ENCODE peak calls at places on chromosomes 16 and 17, in nine cellular contexts. X, A, Z, V, R, I, F, G and D are unnamed samples.

GRCh38 chr16:14286381-14287230 is 215.5 kb downstream of the MRTFB start:
- DNase-seq in X (no peak), A (no peak), Z (no peak), V (peak), R (peak), I (no peak), F (no peak), G (no peak), D (no peak)

GRCh38 chr17:6408271-6408670 is 26.6 kb downstream of the AIPL1 start:
- DNase-seq in X (no peak), A (no peak), Z (no peak), V (no peak), R (no peak), I (no peak), F (no peak), G (no peak), D (no peak)

GRCh38 chr17:20092292-20092867 is 83.2 kb downstream of the SPECC1 start:
- DNase-seq in X (peak), A (no peak), Z (no peak), V (no peak), R (no peak), I (no peak), F (no peak), G (no peak), D (no peak)

GRCh38 chr17:38994026-38994425 is 26.8 kb upstream of the FBXO47 start:
- DNase-seq in X (no peak), A (no peak), Z (no peak), V (no peak), R (no peak), I (no peak), F (no peak), G (peak), D (no peak)

GRCh38 chr17:6567528-6568185 is 11.3 kb upstream of the PITPNM3 start:
- DNase-seq in X (no peak), A (no peak), Z (no peak), V (no peak), R (no peak), I (no peak), F (peak), G (no peak), D (no peak)

GRCh38 chr16:66913711-66914110 is 5.0 kb downstream of the CDH16 start:
- DNase-seq in X (no peak), A (no peak), Z (no peak), V (no peak), R (no peak), I (no peak), F (no peak), G (no peak), D (no peak)

GRCh38 chr17:77579131-77579530 is 379.4 kb upstream of the TNRC6C start:
- DNase-seq in X (no peak), A (no peak), Z (no peak), V (no peak), R (no peak), I (no peak), F (no peak), G (no peak), D (no peak)

GRCh38 chr16:74724820-74725549 is 24.3 kb upstream of the MLKL start:
- DNase-seq in X (no peak), A (no peak), Z (no peak), V (no peak), R (no peak), I (no peak), F (no peak), G (no peak), D (no peak)

GRCh38 chr17:29835438-29836351 is 94.3 kb downstream of the SSH2 start:
- DNase-seq in X (no peak), A (no peak), Z (no peak), V (peak), R (no peak), I (no peak), F (peak), G (no peak), D (no peak)

GRCh38 chr16:66594739-66595138 is 9.8 kb upstream of the CMTM3 start:
- DNase-seq in X (no peak), A (no peak), Z (no peak), V (no peak), R (no peak), I (no peak), F (no peak), G (no peak), D (no peak)

GRCh38 chr17:73187203-73187769 is 5.6 kb upstream of the COG1 start:
- DNase-seq in X (no peak), A (no peak), Z (no peak), V (peak), R (no peak), I (no peak), F (peak), G (peak), D (no peak)

GRCh38 chr17:72751746-72752145 is 340.7 kb downstream of the SLC39A11 start:
- DNase-seq in X (no peak), A (no peak), Z (no peak), V (no peak), R (no peak), I (no peak), F (no peak), G (no peak), D (no peak)

GRCh38 chr17:20026960-20027359 is 17.8 kb downstream of the SPECC1 start:
- DNase-seq in X (no peak), A (no peak), Z (no peak), V (no peak), R (no peak), I (no peak), F (no peak), G (no peak), D (no peak)

GRCh38 chr17:29732613-29733012 is 109.9 kb upstream of the CORO6 start:
- DNase-seq in X (no peak), A (no peak), Z (no peak), V (no peak), R (no peak), I (no peak), F (no peak), G (no peak), D (no peak)

GRCh38 chr17:6775871-6776405 is at the start of gene FBXO39:
- DNase-seq in X (no peak), A (no peak), Z (no peak), V (no peak), R (no peak), I (peak), F (no peak), G (no peak), D (no peak)

GRCh38 chr17:2062571-2063183 is 7.8 kb downstream of the HIC1 start:
- DNase-seq in X (no peak), A (no peak), Z (no peak), V (no peak), R (no peak), I (no peak), F (no peak), G (no peak), D (no peak)

GRCh38 chr17:66677201-66677981 is 157.5 kb upstream of the CACNG5 start:
- DNase-seq in X (no peak), A (no peak), Z (no peak), V (no peak), R (no peak), I (no peak), F (no peak), G (no peak), D (no peak)

GRCh38 chr17:31424944-31425582 is 33.6 kb downstream of the RAB11FIP4 start:
- DNase-seq in X (peak), A (no peak), Z (no peak), V (peak), R (no peak), I (no peak), F (peak), G (no peak), D (no peak)

GRCh38 chr17:38589462-38590114 is 16.2 kb downstream of the SRCIN1 start:
- DNase-seq in X (no peak), A (no peak), Z (no peak), V (no peak), R (no peak), I (no peak), F (no peak), G (no peak), D (no peak)

GRCh38 chr17:44610331-44610730 is 45.9 kb upstream of the MEIOC start:
- DNase-seq in X (peak), A (no peak), Z (no peak), V (no peak), R (no peak), I (no peak), F (no peak), G (peak), D (no peak)

GRCh38 chr17:7842950-7843535 is 9.0 kb downstream of the KDM6B start:
- DNase-seq in X (no peak), A (peak), Z (peak), V (peak), R (no peak), I (peak), F (peak), G (no peak), D (no peak)

GRCh38 chr16:31177136-31177535 is 2.8 kb upstream of the FUS start:
- DNase-seq in X (no peak), A (peak), Z (no peak), V (no peak), R (peak), I (no peak), F (no peak), G (peak), D (peak)

GRCh38 chr17:3890082-3890892 is 2.6 kb downstream of the CAMKK1 start:
- DNase-seq in X (peak), A (no peak), Z (peak), V (no peak), R (no peak), I (peak), F (peak), G (no peak), D (no peak)

GRCh38 chr16:57627184-57627871 is 1.1 kb upstream of the ADGRG1 start:
- DNase-seq in X (no peak), A (no peak), Z (no peak), V (no peak), R (no peak), I (no peak), F (no peak), G (no peak), D (no peak)

GRCh38 chr16:54015147-54015546 is 271.4 kb downstream of the IRX3 start:
- DNase-seq in X (no peak), A (no peak), Z (no peak), V (no peak), R (no peak), I (no peak), F (no peak), G (no peak), D (no peak)

GRCh38 chr17:350706-351435 is 1.7 kb downstream of the RPH3AL start:
- DNase-seq in X (no peak), A (no peak), Z (no peak), V (peak), R (no peak), I (peak), F (peak), G (no peak), D (no peak)

GRCh38 chr17:41518789-41519449 is at the start of gene KRT15:
- DNase-seq in X (no peak), A (no peak), Z (no peak), V (peak), R (no peak), I (no peak), F (no peak), G (peak), D (no peak)